ENCODE peak calls at places on chromosomes 2 and 18, in ten cellular contexts. A is fibroblast of mammary gland, R is spleen, F is stomach, I is right lobe of liver, L is right atrium auricular region, T is SK-N-SH, U is psoas muscle, Z is PC-3, H is epithelial cell of esophagus. V is an unnamed sample.

GRCh38 chr2:168639501-168639900 is 162.9 kb upstream of the NOSTRIN start:
- DNase-seq in A (peak; percentile 62), R (no peak), F (peak; percentile 45), I (no peak), L (peak; percentile 78), T (no peak), U (peak; percentile 44), Z (no peak), H (peak; percentile 67), V (peak; percentile 79)

GRCh38 chr18:13235981-13236380 is 17.4 kb downstream of the LDLRAD4 start:
- DNase-seq in A (no peak), R (no peak), F (no peak), I (peak; percentile 20), L (peak; percentile 83), T (no peak), U (peak; percentile 79), Z (no peak), H (no peak), V (no peak)

GRCh38 chr18:56982756-56983155 is 164.1 kb upstream of the BOD1L2 start:
- DNase-seq in A (no peak), R (no peak), F (no peak), I (no peak), L (no peak), T (no peak), U (no peak), Z (no peak), H (no peak), V (no peak)

GRCh38 chr2:230868947-230869690 is 4.4 kb downstream of the ITM2C start:
- DNase-seq in A (no peak), R (no peak), F (peak; percentile 20), I (no peak), L (no peak), T (peak; percentile 63), U (no peak), Z (no peak), H (no peak), V (no peak)

GRCh38 chr2:161905389-161906046 is 168.5 kb downstream of the DPP4 start:
- DNase-seq in A (peak; percentile 5), R (peak; percentile 45), F (no peak), I (no peak), L (no peak), T (no peak), U (no peak), Z (peak; percentile 81), H (peak; percentile 59), V (no peak)

GRCh38 chr18:51074605-51075004 is 44.6 kb downstream of the SMAD4 start:
- DNase-seq in A (no peak), R (no peak), F (no peak), I (no peak), L (no peak), T (no peak), U (no peak), Z (no peak), H (no peak), V (no peak)

GRCh38 chr2:159615936-159616733 is at the start of gene BAZ2B:
- DNase-seq in A (peak; percentile 85), R (no peak), F (peak; percentile 63), I (peak; percentile 71), L (peak; percentile 69), T (peak; percentile 66), U (peak; percentile 56), Z (peak; percentile 69), H (peak; percentile 82), V (no peak)

GRCh38 chr2:15198051-15198450 is 363.1 kb downstream of the NBAS start:
- DNase-seq in A (no peak), R (no peak), F (no peak), I (no peak), L (no peak), T (no peak), U (no peak), Z (peak; percentile 68), H (no peak), V (no peak)

GRCh38 chr2:129164220-129164619 is 815.2 kb upstream of the RAB6C start:
- DNase-seq in A (no peak), R (no peak), F (no peak), I (no peak), L (no peak), T (peak; percentile 19), U (no peak), Z (no peak), H (no peak), V (no peak)

GRCh38 chr2:135052997-135053474 is 944 bp downstream of the RAB3GAP1 start:
- DNase-seq in A (no peak), R (peak; percentile 80), F (no peak), I (no peak), L (no peak), T (no peak), U (no peak), Z (no peak), H (peak; percentile 9), V (no peak)

GRCh38 chr2:239832995-239833727 is 192.0 kb downstream of the NDUFA10 start:
- DNase-seq in A (no peak), R (peak; percentile 47), F (peak; percentile 18), I (no peak), L (peak; percentile 21), T (peak; percentile 5), U (no peak), Z (no peak), H (no peak), V (no peak)

GRCh38 chr2:176388886-176389285 is 119.6 kb downstream of the MTX2 start:
- DNase-seq in A (peak; percentile 22), R (no peak), F (no peak), I (no peak), L (no peak), T (no peak), U (no peak), Z (peak; percentile 0), H (no peak), V (no peak)

GRCh38 chr2:176385219-176385618 is 116.0 kb downstream of the MTX2 start:
- DNase-seq in A (peak; percentile 20), R (no peak), F (no peak), I (no peak), L (no peak), T (no peak), U (no peak), Z (peak; percentile 0), H (no peak), V (no peak)

GRCh38 chr2:176383100-176383499 is 113.9 kb downstream of the MTX2 start:
- DNase-seq in A (no peak), R (no peak), F (no peak), I (no peak), L (no peak), T (peak; percentile 20), U (no peak), Z (peak; percentile 1), H (no peak), V (no peak)

GRCh38 chr2:176383836-176384442 is 114.7 kb downstream of the MTX2 start:
- DNase-seq in A (no peak), R (no peak), F (no peak), I (peak; percentile 49), L (no peak), T (no peak), U (no peak), Z (peak; percentile 1), H (no peak), V (no peak)

GRCh38 chr2:176385838-176386237 is 116.6 kb downstream of the MTX2 start:
- DNase-seq in A (no peak), R (no peak), F (no peak), I (no peak), L (no peak), T (no peak), U (no peak), Z (peak; percentile 2), H (no peak), V (no peak)
- TF ChIP-seq CTCF in A (no peak), R (no peak), F (no peak), I (no peak), L (no peak), T (no peak), U (no peak), Z (peak; percentile 21), H (no peak), V (no peak)

GRCh38 chr2:219251656-219252055 is 1.4 kb upstream of the TUBA4B start:
- DNase-seq in A (no peak), R (no peak), F (no peak), I (no peak), L (no peak), T (no peak), U (no peak), Z (no peak), H (peak; percentile 26), V (no peak)
- H3K4me3 ChIP-seq in A (no peak overlapping the region), R (peak overlapping the region; percentile 70), F (no peak overlapping the region), I (no peak overlapping the region), L (no peak overlapping the region), T (no peak overlapping the region), U (peak overlapping the region; percentile 75), Z (no peak overlapping the region), H (peak overlapping the region; percentile 66), V (no peak overlapping the region)

DNA sequence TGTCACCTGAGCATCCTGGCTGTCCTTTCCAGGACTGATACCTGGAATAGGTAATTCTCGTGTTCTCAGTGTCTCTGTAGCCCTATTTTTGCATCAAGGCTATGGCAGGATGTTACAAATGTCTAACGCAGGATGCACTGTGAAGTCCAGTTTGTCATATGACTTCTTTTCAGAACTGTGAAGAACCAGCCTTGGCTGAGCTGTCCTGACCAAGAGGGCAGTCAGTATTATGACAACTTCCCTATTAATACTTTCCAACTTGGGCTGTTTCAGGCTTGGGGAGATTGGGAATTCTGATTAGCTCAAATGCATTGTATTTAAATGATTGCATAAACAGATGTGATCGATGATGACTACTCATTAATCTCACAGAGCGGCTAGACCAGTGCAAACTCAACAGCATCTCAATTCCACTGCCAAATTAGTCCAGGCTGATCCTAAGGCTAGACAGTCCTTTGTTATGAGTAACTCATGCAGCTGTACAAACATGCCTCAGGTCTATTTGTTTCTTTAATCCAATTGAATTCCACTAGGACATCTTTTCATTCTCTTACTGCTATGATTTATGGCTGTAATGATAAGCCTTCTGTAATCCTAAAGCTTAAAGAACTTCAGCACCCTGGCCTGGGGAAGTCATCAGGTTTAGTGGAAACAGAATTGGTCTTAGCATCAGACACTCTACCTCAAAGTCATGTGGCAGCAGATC is 331.6 kb downstream of the KCNS3 start:
- DNase-seq in A (peak; percentile 86), R (no peak), F (no peak), I (no peak), L (no peak), T (no peak), U (no peak), Z (peak; percentile 78), H (peak; percentile 95), V (peak; percentile 40)
- TF ChIP-seq CTCF in A (no peak), R (no peak), F (no peak), I (no peak), L (no peak), T (no peak), U (no peak), Z (no peak), H (no peak), V (no peak)

DNA sequence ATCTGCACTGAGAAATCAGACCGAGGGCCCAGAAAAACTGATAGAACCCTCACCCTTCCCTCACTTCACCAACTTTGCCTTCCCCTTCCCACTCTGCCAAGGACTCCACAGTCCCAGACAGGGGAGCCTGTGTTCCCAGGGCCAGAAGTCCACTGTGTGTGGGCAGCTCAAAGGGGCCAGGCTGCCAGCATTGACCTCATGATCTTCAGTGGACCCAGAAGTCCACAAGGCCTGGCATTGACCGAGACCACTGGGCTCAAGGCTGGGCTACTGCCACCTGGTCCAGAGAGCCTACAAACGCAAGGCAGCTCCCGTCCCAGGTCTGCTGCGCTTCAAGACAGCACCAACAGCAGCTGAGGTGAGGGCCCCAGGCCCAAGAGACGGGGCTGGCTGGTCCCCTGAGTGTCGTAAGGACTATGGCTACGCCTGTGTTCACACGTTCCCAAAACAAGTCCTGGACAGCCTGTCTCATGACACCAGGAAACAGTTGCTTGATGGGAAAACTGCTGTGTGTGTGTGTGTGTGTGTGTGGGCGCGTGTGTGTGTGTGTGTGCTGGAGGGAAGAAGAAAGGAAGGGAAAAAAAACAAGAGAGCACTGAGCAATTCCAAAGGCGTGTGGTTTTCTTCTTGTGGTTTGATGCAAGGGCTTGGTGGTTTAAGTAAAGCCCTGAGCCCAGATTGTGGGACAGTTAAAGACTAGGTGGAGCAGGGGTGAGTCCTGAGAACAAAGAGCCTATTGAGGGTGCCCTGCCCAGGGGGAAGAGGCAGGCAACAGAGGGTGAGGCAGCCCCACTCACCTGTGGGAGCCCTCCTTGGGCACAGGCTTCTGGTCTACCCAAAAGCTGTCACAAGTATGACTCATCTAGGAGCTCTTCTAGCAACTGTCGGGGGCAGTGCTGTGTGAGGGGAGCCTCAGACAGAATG is 46.6 kb upstream of the ZBTB7C start:
- DNase-seq in A (peak; percentile 87), R (no peak), F (no peak), I (no peak), L (peak; percentile 26), T (no peak), U (no peak), Z (peak; percentile 74), H (peak; percentile 81), V (peak; percentile 85)
- H3K4me3 ChIP-seq in A (no peak overlapping the region), R (no peak overlapping the region), F (no peak overlapping the region), I (no peak overlapping the region), L (no peak overlapping the region), T (no peak overlapping the region), U (no peak overlapping the region), Z (no peak overlapping the region), H (no peak overlapping the region), V (no peak overlapping the region)